ENCODE peak calls at places on chromosomes 11 and 22, in ten cellular contexts. N is RPMI8226; G is stimulated activated CD4-positive, alpha-beta T cell treated with anti-CD3 and anti-CD28 coated beads, Interleukin-2, amount 100 ng/mL, for 48 hours; O is breast epithelium; R is sciatic nerve; A is AG10803; W is stimulated activated effector memory CD8-positive, alpha-beta T cell treated with anti-CD3 and anti-CD28 coated beads, Interleukin-12 subunit alpha, Interleukin-12 subunit beta, amount 100 ng/mL, for 72 hours; U is hypothalamus; X is NCI-H1092 treated with DMSO at 0.1 percent for 48 hours; S is trophoblast cell. J is an unnamed sample.

GRCh38 chr11:68137833-68138232 is 16.6 kb upstream of the CHKA start:
- DNase-seq in W (no peak), N (no peak), X (peak), O (peak), R (no peak), A (no peak), G (no peak), U (no peak), S (no peak), J (no peak)

GRCh38 chr11:75325713-75326438 is 25.6 kb downstream of the ARRB1 start:
- DNase-seq in G (peak), S (no peak), O (no peak), R (no peak), A (peak), W (no peak), U (peak), X (no peak), N (no peak), J (no peak)

GRCh38 chr22:38760477-38761201 is 4.8 kb upstream of the SUN2 start:
- DNase-seq in X (peak), R (no peak), S (no peak), G (no peak), W (no peak), A (no peak), O (no peak), N (peak), U (peak), J (no peak)

GRCh38 chr11:95832763-95833162 is 42.5 kb downstream of the CEP57 start:
- DNase-seq in A (peak), S (no peak), N (no peak), G (no peak), U (no peak), O (no peak), R (no peak), W (no peak), X (no peak), J (no peak)

GRCh38 chr11:68684385-68685356 is at the start of gene GAL:
- DNase-seq in G (peak), U (no peak), O (no peak), R (no peak), N (peak), A (no peak), X (peak), W (no peak), S (peak), J (no peak)

GRCh38 chr11:8906629-8907028 is 4.4 kb upstream of the AKIP1 start:
- DNase-seq in R (no peak), A (peak), O (no peak), S (no peak), N (no peak), G (no peak), W (no peak), X (no peak), U (no peak), J (no peak)

GRCh38 chr22:36227806-36228205 is 11.5 kb downstream of the APOL2 start:
- DNase-seq in G (no peak), W (no peak), U (no peak), R (no peak), S (no peak), X (no peak), A (no peak), N (no peak), O (no peak), J (no peak)

GRCh38 chr22:27663812-27664211 is 137.7 kb downstream of the MN1 start:
- DNase-seq in G (no peak), W (no peak), X (no peak), O (no peak), N (no peak), U (no peak), R (no peak), A (no peak), S (no peak), J (no peak)

GRCh38 chr22:39470462-39471335 is 13.9 kb downstream of the MGAT3 start:
- DNase-seq in X (no peak), N (no peak), S (no peak), A (no peak), G (no peak), O (no peak), U (no peak), R (no peak), W (no peak), J (no peak)

GRCh38 chr11:73869234-73869949 is 7.3 kb downstream of the COA4 start:
- DNase-seq in G (no peak), S (no peak), O (no peak), A (no peak), N (peak), U (no peak), W (no peak), X (no peak), R (no peak), J (no peak)

GRCh38 chr22:47260551-47260950 is 498.1 kb downstream of the TBC1D22A start:
- DNase-seq in N (peak), U (no peak), R (peak), X (no peak), O (no peak), W (no peak), G (no peak), S (no peak), A (no peak), J (no peak)

GRCh38 chr11:15199693-15200092 is 85.0 kb downstream of the INSC start:
- DNase-seq in O (peak), A (peak), S (no peak), G (no peak), R (no peak), N (no peak), W (no peak), X (peak), U (no peak), J (no peak)

GRCh38 chr11:116835791-116836647 is 1.4 kb downstream of the APOA1 start:
- DNase-seq in W (peak), R (peak), S (peak), N (peak), G (peak), X (peak), U (peak), O (peak), A (peak), J (peak)

GRCh38 chr11:65254724-65255123 is 7.0 kb upstream of the POLA2 start:
- DNase-seq in X (no peak), O (no peak), A (no peak), U (no peak), N (no peak), W (no peak), R (no peak), G (no peak), S (no peak), J (no peak)

GRCh38 chr11:61509058-61510029 is 795 bp downstream of the LRRC10B start:
- DNase-seq in X (peak), G (peak), S (peak), A (peak), U (no peak), W (peak), N (peak), O (peak), R (no peak), J (peak)

GRCh38 chr22:39144101-39144815 is 8.2 kb downstream of the CBX7 start:
- DNase-seq in W (peak), G (peak), U (no peak), X (no peak), S (no peak), N (peak), A (peak), O (no peak), R (peak), J (no peak)

GRCh38 chr22:46001046-46001425 is 24.1 kb upstream of the WNT7B start:
- DNase-seq in X (no peak), U (no peak), A (no peak), W (no peak), N (no peak), G (no peak), R (no peak), O (no peak), S (no peak), J (no peak)

GRCh38 chr11:124751741-124752470 is at the start of gene VSIG2:
- DNase-seq in S (no peak), G (no peak), W (no peak), O (no peak), N (no peak), X (no peak), U (no peak), A (no peak), R (no peak), J (no peak)

GRCh38 chr11:131064373-131064991 is 148.2 kb upstream of the SNX19 start:
- DNase-seq in U (peak), O (no peak), X (peak), N (peak), W (peak), A (peak), S (peak), G (peak), R (peak), J (no peak)

GRCh38 chr11:35321532-35322320 is 97.6 kb downstream of the SLC1A2 start:
- DNase-seq in R (no peak), S (peak), A (peak), O (no peak), X (peak), W (no peak), U (no peak), N (no peak), G (no peak), J (no peak)

GRCh38 chr11:44909557-44909956 is 41.1 kb downstream of the TP53I11 start:
- DNase-seq in O (no peak), N (no peak), U (no peak), X (no peak), W (no peak), A (no peak), G (no peak), R (no peak), S (no peak), J (no peak)

GRCh38 chr11:37141707-37142106 is 543.7 kb upstream of the RAG2 start:
- DNase-seq in O (no peak), W (no peak), A (no peak), X (no peak), U (no peak), S (no peak), R (no peak), N (no peak), G (no peak), J (no peak)

GRCh38 chr22:39117585-39118191 is 20.6 kb downstream of the APOBEC3H start:
- DNase-seq in R (no peak), G (peak), S (no peak), N (peak), O (no peak), W (peak), U (no peak), A (peak), X (peak), J (peak)

GRCh38 chr22:29744902-29745301 is 21.9 kb downstream of the ZMAT5 start:
- DNase-seq in O (no peak), N (no peak), G (no peak), R (no peak), W (no peak), S (no peak), A (peak), U (no peak), X (peak), J (no peak)